ENCODE peak calls at places on chromosome 16, in six cellular contexts. W, D, M, O, H and Q are unnamed samples.

GRCh38 chr16:85394511-85395206 is 218.5 kb upstream of the GSE1 start:
- DNase-seq in O (no peak), W (no peak), H (no peak), D (no peak), M (no peak), Q (no peak)

GRCh38 chr16:27475561-27475960 is 73.6 kb downstream of the IL21R start:
- DNase-seq in W (no peak), O (no peak), M (no peak), D (no peak), H (peak), Q (peak)

GRCh38 chr16:77273-77806 is 685 bp upstream of the MPG start:
- DNase-seq in O (no peak), D (peak), H (peak), M (peak), W (no peak), Q (no peak)

GRCh38 chr16:27374794-27375499 is 27.0 kb upstream of the IL21R start:
- DNase-seq in M (peak), D (peak), O (peak), W (no peak), H (peak), Q (peak)

GRCh38 chr16:78869492-78869891 is 731.0 kb downstream of the MAF start:
- DNase-seq in M (no peak), D (no peak), W (no peak), O (no peak), H (no peak), Q (no peak)

GRCh38 chr16:502179-502943 is 25.2 kb upstream of the CAPN15 start:
- DNase-seq in W (no peak), O (no peak), D (no peak), H (no peak), M (no peak), Q (no peak)

GRCh38 chr16:14500791-14501190 is 129.3 kb downstream of the PARN start:
- DNase-seq in M (no peak), H (peak), D (no peak), W (no peak), O (no peak), Q (no peak)

GRCh38 chr16:85330694-85331188 is 218.5 kb upstream of the CIBAR2 start:
- DNase-seq in H (peak), D (no peak), W (no peak), M (peak), O (peak), Q (peak)

GRCh38 chr16:88323546-88324330 is 59.0 kb upstream of the ZNF469 start:
- DNase-seq in H (no peak), M (no peak), O (no peak), D (no peak), W (no peak), Q (no peak)

GRCh38 chr16:3646348-3646920 is 8.1 kb upstream of the DNASE1 start:
- DNase-seq in W (no peak), O (peak), H (peak), M (peak), D (no peak), Q (no peak)

GRCh38 chr16:18800674-18801196 is 614 bp downstream of the ARL6IP1 start:
- DNase-seq in H (no peak), W (no peak), O (no peak), D (no peak), M (peak), Q (no peak)

GRCh38 chr16:66603537-66604375 is 748 bp upstream of the CMTM3 start:
- DNase-seq in M (peak), D (peak), H (peak), W (no peak), O (peak), Q (peak)

GRCh38 chr16:66324785-66325184 is 41.7 kb upstream of the CDH5 start:
- DNase-seq in H (no peak), W (no peak), M (peak), O (no peak), D (no peak), Q (peak)

GRCh38 chr16:75591001-75591852 is 25.0 kb downstream of the GABARAPL2 start:
- DNase-seq in O (peak), W (no peak), D (peak), M (peak), H (peak), Q (no peak)

GRCh38 chr16:17227278-17227677 is 243.5 kb downstream of the XYLT1 start:
- DNase-seq in D (no peak), W (no peak), O (no peak), M (no peak), H (no peak), Q (no peak)

GRCh38 chr16:87436225-87437172 is 44.4 kb downstream of the MAP1LC3B start:
- DNase-seq in D (no peak), H (peak), M (no peak), O (no peak), W (no peak), Q (no peak)

GRCh38 chr16:57594531-57595031 is 33.8 kb upstream of the ADGRG1 start:
- DNase-seq in O (no peak), H (no peak), W (no peak), D (no peak), M (no peak), Q (no peak)

GRCh38 chr16:67430504-67431076 is 331 bp upstream of the HSD11B2 start:
- DNase-seq in W (no peak), H (no peak), M (no peak), O (peak), D (no peak), Q (no peak)

GRCh38 chr16:13335894-13336293 is 434.5 kb downstream of the SHISA9 start:
- DNase-seq in W (no peak), H (no peak), D (no peak), O (no peak), M (no peak), Q (no peak)

GRCh38 chr16:83813818-83814653 is 6.3 kb downstream of the HSBP1 start:
- DNase-seq in W (no peak), D (peak), O (no peak), M (no peak), H (peak), Q (no peak)

GRCh38 chr16:47753620-47754019 is 292.5 kb downstream of the PHKB start:
- DNase-seq in H (no peak), D (no peak), M (no peak), O (no peak), W (no peak), Q (no peak)

GRCh38 chr16:84367750-84368320 is 503 bp upstream of the ATP2C2 start:
- DNase-seq in D (no peak), M (no peak), H (no peak), O (peak), W (no peak), Q (no peak)

GRCh38 chr16:57447142-57447962 is at the start of the genes CIAPIN1 and COQ9:
- DNase-seq in O (peak), H (peak), D (peak), M (peak), W (peak), Q (peak)

GRCh38 chr16:67396775-67397450 is 3.6 kb upstream of the TPPP3 start:
- DNase-seq in O (no peak), D (no peak), M (no peak), W (no peak), H (no peak), Q (no peak)

GRCh38 chr16:10001258-10001785 is 180.9 kb downstream of the GRIN2A start:
- DNase-seq in D (no peak), O (no peak), H (no peak), M (no peak), W (no peak), Q (no peak)

GRCh38 chr16:10003486-10003885 is 178.7 kb downstream of the GRIN2A start:
- DNase-seq in O (no peak), H (no peak), W (no peak), M (no peak), D (no peak), Q (no peak)
- TF ChIP-seq POLR2A in O (no peak), H (no peak), W (no peak), M (no peak), D (no peak), Q (no peak)

GRCh38 chr16:1820096-1820972 is 6.3 kb downstream of the HAGH start:
- DNase-seq in O (no peak), D (no peak), M (no peak), H (no peak), W (no peak), Q (no peak)
- TF ChIP-seq POLR2A in O (no peak), D (no peak), M (no peak), H (no peak), W (no peak), Q (no peak)

DNA sequence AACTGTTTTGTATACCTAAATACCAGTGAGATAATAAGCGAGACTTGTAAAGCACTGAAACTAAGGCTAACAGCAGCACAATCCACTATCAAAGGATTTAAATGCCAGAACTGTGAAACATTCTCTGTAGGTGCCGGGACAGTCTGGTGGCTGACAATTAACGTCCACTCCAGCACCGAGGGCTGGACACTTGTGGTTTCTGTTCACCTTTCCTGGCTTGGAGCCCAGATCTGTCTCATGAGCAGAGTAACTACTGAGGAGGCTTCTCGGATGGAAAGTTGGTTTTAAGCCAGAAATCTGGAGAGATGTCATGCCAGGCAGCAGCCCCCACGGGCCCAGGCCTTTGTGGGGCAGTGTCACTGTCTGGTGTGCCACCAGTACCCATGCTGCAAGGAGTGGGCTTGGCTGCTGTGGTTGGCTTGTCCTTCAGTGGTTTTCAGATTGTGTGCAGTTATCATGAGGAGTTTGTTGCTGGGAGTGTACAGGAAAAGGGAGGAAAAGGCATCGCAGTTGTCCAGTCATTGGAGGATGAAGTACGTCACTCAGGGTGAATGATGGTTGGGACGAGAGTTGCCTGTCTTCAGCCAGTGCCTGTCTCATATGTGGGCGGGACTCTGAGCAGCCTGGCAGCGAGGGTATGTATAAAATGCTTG is 35.5 kb downstream of the UBN1 start:
- DNase-seq in O (peak), W (no peak), D (no peak), H (peak), M (peak), Q (peak)
- TF ChIP-seq POLR2A in O (no peak), W (no peak), D (no peak), H (no peak), M (no peak), Q (no peak)

GRCh38 chr16:23496826-23497542 is 13.3 kb downstream of the GGA2 start:
- DNase-seq in M (no peak), H (peak), D (peak), O (peak), W (no peak), Q (no peak)
- TF ChIP-seq POLR2A in M (no peak), H (no peak), D (no peak), O (peak), W (no peak), Q (no peak)

GRCh38 chr16:15650698-15651161 is 685 bp downstream of the NDE1 start:
- DNase-seq in W (no peak), M (peak), H (peak), D (peak), O (no peak), Q (peak)

GRCh38 chr16:15649727-15650018 is 372 bp upstream of the NDE1 start:
- DNase-seq in W (no peak), D (no peak), M (no peak), H (no peak), O (no peak), Q (no peak)

GRCh38 chr16:15652293-15653001 is 2.4 kb downstream of the NDE1 start:
- DNase-seq in H (no peak), W (no peak), O (no peak), M (no peak), D (no peak), Q (no peak)

GRCh38 chr16:15648135-15648730 is 1.8 kb upstream of the NDE1 start:
- DNase-seq in H (no peak), O (no peak), W (no peak), M (no peak), D (no peak), Q (no peak)

DNA sequence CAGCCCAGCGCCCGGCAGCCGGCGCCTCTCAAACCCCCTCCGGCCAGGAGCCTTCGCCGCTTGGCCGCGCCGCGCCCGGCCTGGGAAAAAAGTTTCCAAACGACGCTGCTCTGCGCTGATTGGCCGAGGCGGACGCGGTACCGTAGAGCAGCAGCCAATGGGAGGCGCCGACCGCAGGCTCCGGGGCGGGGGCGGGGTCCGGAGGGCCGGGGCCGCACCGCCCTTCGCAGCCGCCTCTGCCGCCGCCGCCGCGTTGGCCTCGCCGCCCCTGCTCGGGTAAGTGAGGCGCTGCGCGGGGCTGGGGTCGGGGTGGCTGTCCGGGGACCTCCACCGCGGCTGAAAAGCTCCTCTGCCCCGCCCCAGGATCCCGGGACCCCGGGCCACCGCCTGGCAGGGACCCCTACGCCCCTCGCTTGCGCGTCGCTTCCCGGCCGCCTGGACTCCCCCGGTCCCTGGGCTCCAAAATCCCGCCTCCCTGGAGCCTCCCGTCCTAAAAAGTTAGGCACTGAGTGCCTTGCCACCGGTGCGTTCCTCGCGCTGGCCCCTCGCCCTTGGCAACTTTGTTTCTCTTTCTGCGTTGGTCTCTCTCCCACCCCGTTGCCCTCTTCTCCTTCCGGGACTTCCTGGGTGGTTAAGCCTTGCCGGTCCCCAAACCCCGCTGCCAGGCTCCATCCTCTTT is at the start of gene NDE1:
- DNase-seq in H (peak), O (peak), M (peak), D (peak), W (peak), Q (peak)
- TF ChIP-seq POLR2A in H (peak), O (peak), M (peak), D (peak), W (no peak), Q (peak)